ENCODE peak calls at places on chromosome 14, in six cellular contexts. U, E, Z, Q, J and P are unnamed samples.

GRCh38 chr14:94641632-94641955 is 29.4 kb downstream of the SERPINA3 start:
- DNase-seq in U (peak; percentile 44), E (no peak), Z (no peak), Q (no peak), J (no peak), P (no peak)

GRCh38 chr14:89848165-89848564 is 106.4 kb downstream of the EFCAB11 start:
- DNase-seq in U (no peak), E (no peak), Z (peak; percentile 71), Q (no peak), J (no peak), P (no peak)

GRCh38 chr14:105047283-105048016 is 17.8 kb downstream of the GPR132 start:
- DNase-seq in U (peak; percentile 66), E (no peak), Z (no peak), Q (no peak), J (no peak), P (no peak)

GRCh38 chr14:26394114-26394855 is 203.5 kb downstream of the NOVA1 start:
- DNase-seq in U (no peak), E (no peak), Z (peak; percentile 12), Q (no peak), J (peak; percentile 6), P (no peak)

GRCh38 chr14:24431569-24432258 is 2.0 kb downstream of the KHNYN start:
- DNase-seq in U (peak; percentile 95), E (peak; percentile 95), Z (peak; percentile 91), Q (peak; percentile 86), J (peak; percentile 93), P (peak; percentile 89)

GRCh38 chr14:73491256-73491976 is 683 bp downstream of the RIOX1 start:
- DNase-seq in U (peak; percentile 83), E (peak; percentile 83), Z (peak; percentile 64), Q (no peak), J (peak; percentile 70), P (peak; percentile 78)

GRCh38 chr14:95659986-95660385 is 26.2 kb upstream of the TCL1B start:
- DNase-seq in U (no peak), E (no peak), Z (no peak), Q (no peak), J (no peak), P (no peak)

GRCh38 chr14:94795372-94795771 is 25.5 kb upstream of the GSC start:
- DNase-seq in U (no peak), E (no peak), Z (no peak), Q (no peak), J (no peak), P (no peak)

GRCh38 chr14:104827173-104828055 is 26.5 kb downstream of the ZBTB42 start:
- DNase-seq in U (peak; percentile 74), E (peak; percentile 77), Z (peak; percentile 32), Q (peak; percentile 55), J (peak; percentile 47), P (peak; percentile 70)

GRCh38 chr14:23641180-23641914 is 5.2 kb downstream of the DHRS2 start:
- DNase-seq in U (no peak), E (no peak), Z (no peak), Q (no peak), J (no peak), P (no peak)

GRCh38 chr14:68952544-68953535 is 26.3 kb downstream of the ACTN1 start:
- DNase-seq in U (peak; percentile 85), E (no peak), Z (peak; percentile 94), Q (no peak), J (no peak), P (no peak)

GRCh38 chr14:40463886-40464285 is 1031.7 kb upstream of the FBXO33 start:
- DNase-seq in U (no peak), E (no peak), Z (no peak), Q (no peak), J (no peak), P (no peak)

GRCh38 chr14:71103662-71104484 is 196.6 kb downstream of the PCNX1 start:
- DNase-seq in U (no peak), E (no peak), Z (peak; percentile 80), Q (no peak), J (peak; percentile 33), P (peak; percentile 27)

GRCh38 chr14:52950898-52951729 is at the start of gene FERMT2:
- DNase-seq in U (peak; percentile 96), E (peak; percentile 72), Z (peak; percentile 82), Q (peak; percentile 83), J (peak; percentile 89), P (peak; percentile 56)

GRCh38 chr14:97264516-97265230 is 467.5 kb downstream of the VRK1 start:
- DNase-seq in U (no peak), E (no peak), Z (no peak), Q (no peak), J (no peak), P (no peak)

GRCh38 chr14:23301969-23302289 is 730 bp downstream of the PPP1R3E start:
- DNase-seq in U (no peak), E (no peak), Z (no peak), Q (no peak), J (no peak), P (no peak)

GRCh38 chr14:103504991-103505565 is 17.6 kb downstream of the CKB start:
- DNase-seq in U (no peak), E (peak; percentile 33), Z (no peak), Q (no peak), J (no peak), P (no peak)
- TF ChIP-seq POLR2A in U (no peak), E (no peak), Z (no peak), Q (no peak), J (no peak), P (no peak)

GRCh38 chr14:44404599-44405349 is 102.3 kb downstream of the FSCB start:
- DNase-seq in U (no peak), E (no peak), Z (no peak), Q (no peak), J (no peak), P (no peak)
- TF ChIP-seq POLR2A in U (no peak), E (no peak), Z (no peak), Q (no peak), J (no peak), P (no peak)

GRCh38 chr14:80941241-80942157 is at the start of gene CEP128:
- DNase-seq in U (peak; percentile 96), E (peak; percentile 97), Z (peak; percentile 98), Q (peak; percentile 91), J (peak; percentile 98), P (peak; percentile 67)
- TF ChIP-seq POLR2A in U (no peak), E (no peak), Z (no peak), Q (no peak), J (no peak), P (no peak)

DNA sequence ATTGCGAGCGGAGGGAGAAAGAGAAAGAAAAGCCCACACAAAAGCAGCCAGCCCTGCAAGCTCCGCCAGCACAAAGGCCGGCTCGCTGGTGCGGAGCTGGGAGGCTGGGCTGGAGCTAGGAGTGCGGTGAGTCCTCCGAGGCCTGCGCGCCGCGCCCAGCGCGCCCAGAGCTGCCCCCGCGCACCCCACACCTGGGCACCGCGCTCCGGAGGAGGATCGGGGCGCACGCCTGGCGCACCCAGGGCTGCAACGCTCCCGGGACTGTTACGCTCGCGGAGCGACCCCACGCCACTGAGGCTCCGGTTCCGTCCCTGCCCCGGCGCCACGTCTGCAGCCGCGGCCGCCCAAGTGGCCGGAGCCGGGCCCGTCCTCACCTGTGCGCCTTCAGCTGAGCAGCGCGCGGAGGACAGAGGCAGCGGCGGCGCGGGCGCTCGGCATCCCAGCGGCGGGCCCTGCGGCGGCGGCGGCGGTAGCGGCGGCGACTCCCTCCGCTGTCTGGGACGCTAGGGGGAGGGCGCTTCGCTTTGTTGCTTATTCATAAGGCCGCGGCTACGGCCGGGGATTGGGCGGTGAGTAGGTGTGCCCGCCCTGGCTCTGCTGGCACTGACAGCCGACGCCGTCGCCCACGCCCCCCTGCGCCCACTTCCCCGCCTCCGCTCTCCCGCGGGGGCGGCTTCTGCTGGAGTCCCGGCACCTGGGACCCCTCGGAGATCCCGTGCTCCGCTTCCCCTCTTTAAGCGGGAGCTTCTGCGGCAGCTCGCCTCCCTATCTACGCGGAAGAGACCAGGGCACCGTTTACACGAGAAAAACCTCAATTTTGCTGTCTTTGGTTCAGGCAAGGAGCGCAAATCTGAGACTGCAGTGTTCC is at the start of gene ARMH4:
- DNase-seq in U (peak; percentile 88), E (peak; percentile 86), Z (peak; percentile 70), Q (peak; percentile 57), J (peak; percentile 89), P (peak; percentile 64)
- TF ChIP-seq POLR2A in U (no peak), E (no peak), Z (no peak), Q (no peak), J (peak; percentile 39), P (no peak)

DNA sequence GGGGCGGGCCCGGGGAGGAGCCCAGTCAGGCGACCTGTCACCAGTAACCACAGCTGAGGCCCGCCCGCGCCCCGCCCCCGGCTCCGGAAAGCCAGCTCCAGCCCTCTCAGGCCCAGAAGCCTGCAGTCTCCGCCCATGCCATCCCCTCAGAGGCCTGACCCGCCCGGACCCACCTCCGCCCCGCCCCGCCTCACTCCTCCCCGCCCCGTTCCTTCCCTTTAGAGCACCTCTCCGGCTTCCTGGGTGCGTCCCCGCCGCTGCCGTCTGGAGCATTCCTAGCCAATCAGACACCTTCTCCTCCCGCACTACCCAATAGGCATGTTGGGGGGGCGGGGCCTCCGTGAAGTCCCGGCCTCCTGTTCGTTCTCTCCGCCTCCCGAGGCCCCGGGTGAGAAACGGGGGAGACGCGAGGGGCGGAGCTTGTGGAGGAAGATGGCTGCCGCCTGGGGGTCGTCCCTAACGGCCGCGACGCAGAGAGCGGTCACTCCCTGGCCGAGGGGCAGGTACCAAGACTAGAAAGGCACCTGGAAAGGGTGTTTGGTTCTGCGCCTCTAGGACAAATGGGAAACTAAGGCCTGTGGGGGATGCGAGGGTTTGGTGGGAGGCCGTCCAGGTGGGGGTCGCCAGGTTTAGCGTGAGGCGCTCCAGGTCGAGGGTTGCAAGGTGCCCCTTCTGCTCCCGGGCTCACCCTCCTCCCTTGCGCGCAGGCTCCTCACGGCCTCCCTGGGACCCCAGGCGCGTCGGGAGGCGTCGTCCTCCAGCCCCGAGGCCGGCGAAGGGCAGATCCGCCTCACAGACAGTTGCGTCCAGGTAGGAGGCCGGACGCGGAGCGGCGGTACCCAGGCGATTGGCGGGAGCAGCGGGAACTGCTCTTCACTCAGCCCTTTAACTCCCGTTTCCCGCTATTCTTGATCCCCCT is at the start of gene ISCA2:
- DNase-seq in U (peak; percentile 100), E (peak; percentile 100), Z (peak; percentile 99), Q (peak; percentile 100), J (peak; percentile 100), P (peak; percentile 95)
- TF ChIP-seq POLR2A in U (peak; percentile 51), E (no peak), Z (peak; percentile 63), Q (peak; percentile 75), J (no peak), P (peak; percentile 71)

DNA sequence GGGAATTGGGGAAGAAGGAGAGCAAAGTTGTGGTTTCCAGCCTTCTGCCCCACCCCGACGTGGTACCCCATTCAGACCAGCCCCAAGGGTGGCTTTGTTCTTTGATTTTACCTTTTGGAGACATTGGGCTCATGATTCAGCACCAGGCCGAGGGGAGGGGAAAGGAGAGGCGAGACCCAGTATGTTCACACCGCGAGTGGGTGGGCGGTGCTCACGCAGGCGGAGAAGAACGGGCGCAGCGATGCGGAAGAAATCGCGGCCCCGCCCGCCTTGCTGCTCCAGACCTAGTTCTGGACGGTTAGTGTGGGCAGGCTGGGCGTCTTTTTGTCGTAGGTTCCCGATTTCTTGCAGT is 960 bp downstream of the ATL1 start:
- DNase-seq in U (peak; percentile 94), E (peak; percentile 75), Z (peak; percentile 71), Q (peak; percentile 81), J (peak; percentile 79), P (peak; percentile 9)
- TF ChIP-seq POLR2A in U (peak; percentile 60), E (no peak), Z (peak; percentile 13), Q (peak; percentile 21), J (no peak), P (no peak)